ENCODE peak calls at places on chromosomes 3 and 15, in nine cellular contexts. One of them, this sample, is unnamed. For H3K36me3, the result is how much of the 10 kb centered on the place peaks cover.

GRCh38 chr15:45402955-45403892 is 24.9 kb upstream of the GATM start:
- DNase-seq in lung: peak
- DNase-seq in testis: peak
- DNase-seq in neuronal stem cell: peak
- DNase-seq in colonic mucosa: peak
- DNase-seq in heart right ventricle: peak
- DNase-seq in WERI-Rb-1: peak
- DNase-seq in right atrium auricular region: no peak
- DNase-seq in kidney epithelial cell: peak
- DNase-seq in this sample: peak

GRCh38 chr3:123449986-123450474 is 1.1 kb upstream of the ADCY5 start:
- DNase-seq in lung: no peak
- DNase-seq in testis: peak
- DNase-seq in neuronal stem cell: peak
- DNase-seq in colonic mucosa: no peak
- DNase-seq in heart right ventricle: peak
- DNase-seq in WERI-Rb-1: peak
- DNase-seq in right atrium auricular region: no peak
- DNase-seq in kidney epithelial cell: no peak
- DNase-seq in this sample: peak

GRCh38 chr3:12557472-12558105 is 702 bp downstream of the MKRN2 start:
- DNase-seq in lung: no peak
- DNase-seq in testis: no peak
- DNase-seq in neuronal stem cell: no peak
- DNase-seq in colonic mucosa: no peak
- DNase-seq in heart right ventricle: no peak
- DNase-seq in WERI-Rb-1: no peak
- DNase-seq in right atrium auricular region: no peak
- DNase-seq in kidney epithelial cell: no peak
- DNase-seq in this sample: no peak

GRCh38 chr15:65856821-65857455 is 12.4 kb upstream of the RAB11A start:
- DNase-seq in lung: peak
- DNase-seq in testis: peak
- DNase-seq in neuronal stem cell: peak
- DNase-seq in colonic mucosa: peak
- DNase-seq in heart right ventricle: peak
- DNase-seq in WERI-Rb-1: peak
- DNase-seq in right atrium auricular region: peak
- DNase-seq in kidney epithelial cell: no peak
- DNase-seq in this sample: peak

GRCh38 chr3:187025254-187025655 is 94.9 kb downstream of the ST6GAL1 start:
- DNase-seq in lung: no peak
- DNase-seq in testis: no peak
- DNase-seq in neuronal stem cell: no peak
- DNase-seq in colonic mucosa: no peak
- DNase-seq in heart right ventricle: no peak
- DNase-seq in WERI-Rb-1: no peak
- DNase-seq in right atrium auricular region: no peak
- DNase-seq in kidney epithelial cell: no peak
- DNase-seq in this sample: peak

GRCh38 chr15:89628791-89629715 is 26.2 kb downstream of the KIF7 start:
- DNase-seq in lung: no peak
- DNase-seq in testis: no peak
- DNase-seq in neuronal stem cell: no peak
- DNase-seq in colonic mucosa: no peak
- DNase-seq in heart right ventricle: no peak
- DNase-seq in WERI-Rb-1: no peak
- DNase-seq in right atrium auricular region: no peak
- DNase-seq in kidney epithelial cell: no peak
- DNase-seq in this sample: peak

GRCh38 chr15:78046796-78047341 is 30.6 kb downstream of the TBC1D2B start:
- DNase-seq in lung: no peak
- DNase-seq in testis: no peak
- DNase-seq in neuronal stem cell: no peak
- DNase-seq in colonic mucosa: no peak
- DNase-seq in heart right ventricle: no peak
- DNase-seq in WERI-Rb-1: no peak
- DNase-seq in right atrium auricular region: no peak
- DNase-seq in kidney epithelial cell: no peak
- DNase-seq in this sample: peak

GRCh38 chr3:45347329-45348000 is 40.9 kb upstream of the LARS2 start:
- DNase-seq in lung: no peak
- DNase-seq in testis: no peak
- DNase-seq in neuronal stem cell: no peak
- DNase-seq in colonic mucosa: no peak
- DNase-seq in heart right ventricle: no peak
- DNase-seq in WERI-Rb-1: no peak
- DNase-seq in right atrium auricular region: no peak
- DNase-seq in kidney epithelial cell: no peak
- DNase-seq in this sample: no peak

GRCh38 chr3:58150800-58151199 is 60.0 kb downstream of the DNASE1L3 start:
- DNase-seq in lung: no peak
- DNase-seq in testis: no peak
- DNase-seq in neuronal stem cell: no peak
- DNase-seq in colonic mucosa: no peak
- DNase-seq in heart right ventricle: no peak
- DNase-seq in WERI-Rb-1: peak
- DNase-seq in right atrium auricular region: no peak
- DNase-seq in kidney epithelial cell: no peak
- DNase-seq in this sample: no peak

GRCh38 chr3:45943207-45943846 is at the start of gene CXCR6:
- DNase-seq in lung: no peak
- DNase-seq in testis: no peak
- DNase-seq in neuronal stem cell: no peak
- DNase-seq in colonic mucosa: no peak
- DNase-seq in heart right ventricle: no peak
- DNase-seq in WERI-Rb-1: no peak
- DNase-seq in right atrium auricular region: no peak
- DNase-seq in kidney epithelial cell: no peak
- DNase-seq in this sample: no peak

GRCh38 chr15:49235446-49236207 is 65.6 kb downstream of the GALK2 start:
- DNase-seq in lung: no peak
- DNase-seq in testis: peak
- DNase-seq in neuronal stem cell: peak
- DNase-seq in colonic mucosa: peak
- DNase-seq in heart right ventricle: peak
- DNase-seq in WERI-Rb-1: peak
- DNase-seq in right atrium auricular region: no peak
- DNase-seq in kidney epithelial cell: peak
- DNase-seq in this sample: peak

GRCh38 chr15:58440922-58441321 is 9.1 kb downstream of the LIPC start:
- DNase-seq in lung: peak
- DNase-seq in testis: no peak
- DNase-seq in neuronal stem cell: no peak
- DNase-seq in colonic mucosa: peak
- DNase-seq in heart right ventricle: no peak
- DNase-seq in WERI-Rb-1: no peak
- DNase-seq in right atrium auricular region: no peak
- DNase-seq in kidney epithelial cell: no peak
- DNase-seq in this sample: peak

GRCh38 chr15:64837502-64837901 is 4.2 kb upstream of the PLEKHO2 start:
- DNase-seq in lung: no peak
- DNase-seq in testis: no peak
- DNase-seq in neuronal stem cell: no peak
- DNase-seq in colonic mucosa: no peak
- DNase-seq in heart right ventricle: no peak
- DNase-seq in WERI-Rb-1: no peak
- DNase-seq in right atrium auricular region: no peak
- DNase-seq in kidney epithelial cell: no peak
- DNase-seq in this sample: no peak

GRCh38 chr3:16801223-16801622 is 83.5 kb upstream of the PLCL2 start:
- DNase-seq in lung: no peak
- DNase-seq in testis: no peak
- DNase-seq in neuronal stem cell: no peak
- DNase-seq in colonic mucosa: no peak
- DNase-seq in heart right ventricle: no peak
- DNase-seq in WERI-Rb-1: no peak
- DNase-seq in right atrium auricular region: no peak
- DNase-seq in kidney epithelial cell: no peak
- DNase-seq in this sample: no peak

GRCh38 chr15:101028772-101029438 is 109.7 kb downstream of the LRRK1 start:
- DNase-seq in lung: peak
- DNase-seq in testis: peak
- DNase-seq in neuronal stem cell: no peak
- DNase-seq in colonic mucosa: peak
- DNase-seq in heart right ventricle: peak
- DNase-seq in WERI-Rb-1: peak
- DNase-seq in right atrium auricular region: peak
- DNase-seq in kidney epithelial cell: no peak
- DNase-seq in this sample: peak

GRCh38 chr3:13877911-13878710 is 1.8 kb downstream of the WNT7A start:
- DNase-seq in lung: no peak
- DNase-seq in testis: no peak
- DNase-seq in neuronal stem cell: peak
- DNase-seq in colonic mucosa: no peak
- DNase-seq in heart right ventricle: no peak
- DNase-seq in WERI-Rb-1: no peak
- DNase-seq in right atrium auricular region: no peak
- DNase-seq in kidney epithelial cell: no peak
- DNase-seq in this sample: no peak

GRCh38 chr3:188635258-188636038 is 481.5 kb downstream of the LPP start:
- DNase-seq in lung: no peak
- DNase-seq in testis: no peak
- DNase-seq in neuronal stem cell: no peak
- DNase-seq in colonic mucosa: no peak
- DNase-seq in heart right ventricle: no peak
- DNase-seq in WERI-Rb-1: no peak
- DNase-seq in right atrium auricular region: no peak
- DNase-seq in kidney epithelial cell: no peak
- DNase-seq in this sample: no peak

GRCh38 chr3:183814240-183814639 is 11.1 kb downstream of the MAP6D1 start:
- DNase-seq in lung: no peak
- DNase-seq in testis: no peak
- DNase-seq in neuronal stem cell: no peak
- DNase-seq in colonic mucosa: no peak
- DNase-seq in heart right ventricle: no peak
- DNase-seq in WERI-Rb-1: no peak
- DNase-seq in right atrium auricular region: no peak
- DNase-seq in kidney epithelial cell: no peak
- DNase-seq in this sample: no peak

GRCh38 chr3:183810643-183811594 is 14.5 kb downstream of the MAP6D1 start:
- DNase-seq in lung: no peak
- DNase-seq in testis: no peak
- DNase-seq in neuronal stem cell: no peak
- DNase-seq in colonic mucosa: no peak
- DNase-seq in heart right ventricle: no peak
- DNase-seq in WERI-Rb-1: no peak
- DNase-seq in right atrium auricular region: no peak
- DNase-seq in kidney epithelial cell: no peak
- DNase-seq in this sample: no peak

GRCh38 chr3:183815565-183815943 is 9.8 kb downstream of the MAP6D1 start:
- DNase-seq in lung: no peak
- DNase-seq in testis: no peak
- DNase-seq in neuronal stem cell: no peak
- DNase-seq in colonic mucosa: no peak
- DNase-seq in heart right ventricle: no peak
- DNase-seq in WERI-Rb-1: no peak
- DNase-seq in right atrium auricular region: no peak
- DNase-seq in kidney epithelial cell: no peak
- DNase-seq in this sample: no peak

GRCh38 chr3:183811638-183812037 is 13.7 kb downstream of the MAP6D1 start:
- DNase-seq in lung: no peak
- DNase-seq in testis: no peak
- DNase-seq in neuronal stem cell: no peak
- DNase-seq in colonic mucosa: no peak
- DNase-seq in heart right ventricle: no peak
- DNase-seq in WERI-Rb-1: no peak
- DNase-seq in right atrium auricular region: no peak
- DNase-seq in kidney epithelial cell: no peak
- DNase-seq in this sample: no peak

GRCh38 chr3:183812746-183813445 is 12.5 kb downstream of the MAP6D1 start:
- DNase-seq in lung: no peak
- DNase-seq in testis: no peak
- DNase-seq in neuronal stem cell: no peak
- DNase-seq in colonic mucosa: no peak
- DNase-seq in heart right ventricle: no peak
- DNase-seq in WERI-Rb-1: no peak
- DNase-seq in right atrium auricular region: no peak
- DNase-seq in kidney epithelial cell: no peak
- DNase-seq in this sample: no peak
- H3K36me3 ChIP-seq in lung: under half
- H3K36me3 ChIP-seq in testis: under half
- H3K36me3 ChIP-seq in neuronal stem cell: half or more
- H3K36me3 ChIP-seq in colonic mucosa: under half
- H3K36me3 ChIP-seq in heart right ventricle: half or more
- H3K36me3 ChIP-seq in WERI-Rb-1: half or more
- H3K36me3 ChIP-seq in right atrium auricular region: under half
- H3K36me3 ChIP-seq in kidney epithelial cell: under half
- H3K36me3 ChIP-seq in this sample: half or more

GRCh38 chr3:71050521-71051258 is 532.8 kb downstream of the FOXP1 start:
- DNase-seq in lung: no peak
- DNase-seq in testis: no peak
- DNase-seq in neuronal stem cell: no peak
- DNase-seq in colonic mucosa: no peak
- DNase-seq in heart right ventricle: no peak
- DNase-seq in WERI-Rb-1: no peak
- DNase-seq in right atrium auricular region: no peak
- DNase-seq in kidney epithelial cell: peak
- DNase-seq in this sample: no peak
- H3K36me3 ChIP-seq in lung: under half
- H3K36me3 ChIP-seq in testis: under half
- H3K36me3 ChIP-seq in neuronal stem cell: under half
- H3K36me3 ChIP-seq in colonic mucosa: under half
- H3K36me3 ChIP-seq in heart right ventricle: under half
- H3K36me3 ChIP-seq in WERI-Rb-1: under half
- H3K36me3 ChIP-seq in right atrium auricular region: under half
- H3K36me3 ChIP-seq in kidney epithelial cell: under half
- H3K36me3 ChIP-seq in this sample: under half

GRCh38 chr15:92130906-92131305 is 262.8 kb upstream of the ST8SIA2 start:
- DNase-seq in lung: no peak
- DNase-seq in testis: no peak
- DNase-seq in neuronal stem cell: no peak
- DNase-seq in colonic mucosa: no peak
- DNase-seq in heart right ventricle: no peak
- DNase-seq in WERI-Rb-1: no peak
- DNase-seq in right atrium auricular region: no peak
- DNase-seq in kidney epithelial cell: no peak
- DNase-seq in this sample: no peak
- H3K36me3 ChIP-seq in lung: under half
- H3K36me3 ChIP-seq in testis: under half
- H3K36me3 ChIP-seq in neuronal stem cell: under half
- H3K36me3 ChIP-seq in colonic mucosa: under half
- H3K36me3 ChIP-seq in heart right ventricle: half or more
- H3K36me3 ChIP-seq in WERI-Rb-1: under half
- H3K36me3 ChIP-seq in right atrium auricular region: under half
- H3K36me3 ChIP-seq in kidney epithelial cell: under half
- H3K36me3 ChIP-seq in this sample: under half

DNA sequence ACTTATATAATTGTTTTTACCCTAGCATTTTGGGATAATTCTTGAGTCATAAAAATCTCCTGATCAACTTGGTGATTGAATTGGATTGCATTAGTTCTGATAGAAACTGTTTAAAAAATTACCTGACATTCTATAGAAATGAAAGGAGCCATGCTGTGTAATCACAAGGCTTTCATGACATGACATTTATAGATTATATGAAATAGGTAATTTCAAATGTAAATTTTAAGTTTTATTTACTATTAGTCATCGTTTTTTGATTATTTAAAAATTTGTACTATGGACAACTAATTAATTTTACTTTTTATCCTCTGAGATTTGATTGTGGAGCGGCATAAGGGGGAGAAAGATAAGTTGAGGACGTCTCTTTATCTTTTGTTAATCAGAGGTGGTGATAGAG is 12.3 kb upstream of the CHD2 start:
- DNase-seq in lung: no peak
- DNase-seq in testis: no peak
- DNase-seq in neuronal stem cell: no peak
- DNase-seq in colonic mucosa: no peak
- DNase-seq in heart right ventricle: no peak
- DNase-seq in WERI-Rb-1: no peak
- DNase-seq in right atrium auricular region: no peak
- DNase-seq in kidney epithelial cell: no peak
- DNase-seq in this sample: no peak
- H3K36me3 ChIP-seq in lung: under half
- H3K36me3 ChIP-seq in testis: under half
- H3K36me3 ChIP-seq in neuronal stem cell: half or more
- H3K36me3 ChIP-seq in colonic mucosa: under half
- H3K36me3 ChIP-seq in heart right ventricle: half or more
- H3K36me3 ChIP-seq in WERI-Rb-1: half or more
- H3K36me3 ChIP-seq in right atrium auricular region: half or more
- H3K36me3 ChIP-seq in kidney epithelial cell: under half
- H3K36me3 ChIP-seq in this sample: half or more

This sample was measured in endodermal cell.